ENCODE peak calls at places on chromosomes 5 and 9, in four cellular contexts. G is ascending aorta; D is naive thymus-derived CD4-positive, alpha-beta T cell; T is CD8-positive, alpha-beta T cell. W is an unnamed sample. For H3K4me1, the result is how much of the 10 kb centered on the place peaks cover.

GRCh38 chr5:112113565-112113964 is 305.5 kb downstream of the EPB41L4A start:
- DNase-seq in D (no peak), T (no peak), G (no peak), W (no peak)

GRCh38 chr5:160233215-160233614 is 3.9 kb downstream of the FABP6 start:
- DNase-seq in D (no peak), G (no peak), T (no peak), W (no peak)

GRCh38 chr5:50445281-50445949 is 4.3 kb upstream of the EMB start:
- DNase-seq in T (peak), G (no peak), D (peak), W (no peak)

GRCh38 chr5:55665065-55665464 is 47.1 kb downstream of the SLC38A9 start:
- DNase-seq in D (no peak), T (no peak), G (peak), W (no peak)

GRCh38 chr5:395156-395920 is 47.6 kb upstream of the EXOC3 start:
- DNase-seq in T (no peak), D (no peak), G (no peak), W (no peak)

GRCh38 chr9:4530375-4530774 is 40.1 kb downstream of the SLC1A1 start:
- DNase-seq in G (no peak), D (no peak), T (no peak), W (no peak)

GRCh38 chr9:135087489-135087791 is at the start of gene OLFM1:
- DNase-seq in G (no peak), T (no peak), D (no peak), W (no peak)

GRCh38 chr9:108953983-108954574 is 19.9 kb downstream of the ABITRAM start:
- DNase-seq in G (no peak), T (no peak), D (no peak), W (no peak)

GRCh38 chr5:38289457-38289856 is 31.1 kb downstream of the EGFLAM start:
- DNase-seq in G (no peak), T (no peak), D (no peak), W (no peak)

GRCh38 chr5:91499943-91500531 is 116.9 kb upstream of the ARRDC3 start:
- DNase-seq in G (no peak), T (no peak), D (peak), W (no peak)

GRCh38 chr5:172436078-172436873 is 18.0 kb downstream of the SH3PXD2B start:
- DNase-seq in G (no peak), D (no peak), T (no peak), W (no peak)

GRCh38 chr9:88528356-88528755 is 6.6 kb upstream of the NXNL2 start:
- DNase-seq in D (no peak), T (no peak), G (no peak), W (no peak)

GRCh38 chr5:176541338-176542134 is 4.3 kb upstream of the RNF44 start:
- DNase-seq in T (peak), D (peak), G (no peak), W (no peak)
- H3K27ac ChIP-seq in T (peak), D (peak), G (no peak), W (peak)

GRCh38 chr5:150497989-150498317 is 10.0 kb upstream of the NDST1 start:
- DNase-seq in D (no peak), G (no peak), T (no peak), W (no peak)

GRCh38 chr5:150496098-150496497 is 11.8 kb upstream of the NDST1 start:
- DNase-seq in G (no peak), T (no peak), D (no peak), W (no peak)

GRCh38 chr5:150497274-150497988 is 10.5 kb upstream of the NDST1 start:
- DNase-seq in T (no peak), G (peak), D (no peak), W (no peak)

GRCh38 chr5:150498501-150498900 is 9.4 kb upstream of the NDST1 start:
- DNase-seq in G (no peak), D (no peak), T (no peak), W (no peak)

GRCh38 chr5:150496534-150496933 is 11.4 kb upstream of the NDST1 start:
- DNase-seq in T (no peak), G (no peak), D (no peak), W (no peak)
- H3K4me1 ChIP-seq in T (under half), G (half or more), D (under half), W (half or more)

GRCh38 chr5:145360936-145361335 is 474.2 kb downstream of the PRELID2 start:
- DNase-seq in D (no peak), T (no peak), G (no peak), W (no peak)
- H3K4me3 ChIP-seq in D (no peak), T (no peak), G (no peak), W (no peak)

DNA sequence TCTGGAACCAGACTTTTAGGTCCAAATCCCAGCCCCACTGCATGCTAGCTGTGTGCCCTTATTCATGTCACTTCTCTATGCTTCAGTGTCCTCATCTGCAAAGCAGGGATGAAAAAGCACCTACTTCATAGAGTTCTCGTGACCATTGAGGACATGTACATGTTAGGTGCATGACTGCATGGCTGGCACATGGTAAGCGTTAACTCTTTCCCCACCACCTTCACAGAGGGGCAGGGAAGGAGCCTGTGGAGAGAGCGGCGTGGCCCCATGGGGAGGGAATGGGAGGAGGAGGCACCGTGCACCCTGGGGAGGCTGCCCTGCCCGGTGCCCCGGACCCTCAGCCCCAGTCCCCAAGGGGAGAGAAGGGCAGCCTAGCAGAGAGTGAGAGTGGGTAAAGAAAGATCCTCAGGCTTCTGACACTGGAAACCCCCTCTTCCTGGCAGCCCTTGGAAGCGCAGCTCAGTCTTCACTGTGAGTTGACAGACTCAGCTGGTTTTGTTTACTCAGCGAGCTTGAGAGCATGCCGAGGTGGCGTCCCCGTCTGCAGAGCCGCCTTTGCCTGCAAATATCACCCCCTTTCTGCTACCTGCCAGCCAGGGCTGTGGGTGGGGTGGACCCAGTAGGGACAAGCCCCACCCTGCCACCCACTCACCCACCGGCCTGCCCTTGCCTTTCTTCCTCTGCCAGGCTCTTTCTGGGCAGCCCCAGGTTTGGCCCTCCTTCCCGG is 10.6 kb upstream of the ANGPTL2 start:
- DNase-seq in G (no peak), T (no peak), D (no peak), W (no peak)
- H3K27ac ChIP-seq in G (peak), T (no peak), D (no peak), W (peak)

GRCh38 chr9:33140406-33141360 is 26.5 kb downstream of the B4GALT1 start:
- DNase-seq in G (no peak), T (no peak), D (no peak), W (no peak)

GRCh38 chr9:33137781-33138264 is 29.3 kb downstream of the B4GALT1 start:
- DNase-seq in T (peak), G (no peak), D (no peak), W (no peak)

GRCh38 chr9:33137271-33137670 is 29.9 kb downstream of the B4GALT1 start:
- DNase-seq in T (no peak), D (no peak), G (no peak), W (no peak)

GRCh38 chr9:33139421-33140228 is 27.5 kb downstream of the B4GALT1 start:
- DNase-seq in T (no peak), D (no peak), G (no peak), W (no peak)

DNA sequence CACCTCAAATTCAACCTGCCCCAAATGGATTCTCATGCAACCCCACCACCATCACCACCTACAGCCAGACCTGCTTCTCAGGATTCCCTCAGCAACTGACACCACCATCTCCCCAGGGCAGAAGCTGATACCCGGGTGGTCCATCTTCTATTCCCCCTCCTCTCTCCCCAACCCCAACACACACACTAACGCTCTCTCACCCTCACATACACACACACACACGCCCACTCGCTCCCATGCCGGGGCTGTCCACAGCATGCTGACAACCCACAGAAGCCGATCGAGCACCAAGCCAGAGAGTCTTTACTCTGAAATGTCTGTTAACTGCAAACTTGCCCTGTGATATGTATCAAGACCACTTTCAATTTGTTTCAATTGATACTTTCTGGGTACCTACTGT is 28.4 kb downstream of the B4GALT1 start:
- DNase-seq in D (no peak), T (no peak), G (no peak), W (no peak)
- H3K4me1 ChIP-seq in D (half or more), T (half or more), G (half or more), W (under half)

GRCh38 chr5:57750891-57751290 is 268.3 kb upstream of the ACTBL2 start:
- DNase-seq in G (no peak), D (no peak), T (no peak), W (no peak)
- H3K4me3 ChIP-seq in G (no peak), D (no peak), T (no peak), W (no peak)

GRCh38 chr5:96064905-96065304 is 103.3 kb upstream of the ELL2 start:
- DNase-seq in D (no peak), G (no peak), T (no peak), W (no peak)
- H3K27ac ChIP-seq in D (no peak), G (no peak), T (no peak), W (peak)

GRCh38 chr9:14304242-14304641 is 9.7 kb downstream of the NFIB start:
- DNase-seq in D (no peak), T (no peak), G (no peak), W (no peak)

GRCh38 chr9:14301582-14301981 is 12.4 kb downstream of the NFIB start:
- DNase-seq in G (no peak), T (no peak), D (no peak), W (no peak)

GRCh38 chr9:14303110-14303509 is 10.8 kb downstream of the NFIB start:
- DNase-seq in T (no peak), D (no peak), G (no peak), W (no peak)

GRCh38 chr9:14302405-14302804 is 11.5 kb downstream of the NFIB start:
- DNase-seq in T (no peak), D (no peak), G (no peak), W (no peak)

GRCh38 chr9:14303526-14303925 is 10.4 kb downstream of the NFIB start:
- DNase-seq in D (no peak), G (no peak), T (no peak), W (no peak)
- H3K4me1 ChIP-seq in D (under half), G (under half), T (under half), W (under half)